ENCODE peak calls at places on chromosomes 1 and 21, in four cellular contexts. R, S, X and W are unnamed samples.

GRCh38 chr1:62800825-62801306 is 16.9 kb downstream of the ATG4C start:
- DNase-seq in X (peak), S (no peak), R (no peak), W (no peak)

GRCh38 chr1:234737915-234738314 is 127.9 kb upstream of the IRF2BP2 start:
- DNase-seq in S (no peak), X (no peak), R (no peak), W (no peak)

GRCh38 chr1:172613294-172613693 is 45.6 kb upstream of the FASLG start:
- DNase-seq in S (peak), R (no peak), X (no peak), W (no peak)

GRCh38 chr1:183913556-183913955 is 108.6 kb downstream of the RGL1 start:
- DNase-seq in S (no peak), R (no peak), X (no peak), W (no peak)

GRCh38 chr1:224831501-224831900 is 98.0 kb upstream of the DNAH14 start:
- DNase-seq in S (no peak), R (no peak), X (no peak), W (no peak)

GRCh38 chr1:112954945-112955677 is 885 bp downstream of the SLC16A1 start:
- DNase-seq in S (peak), R (peak), X (no peak), W (peak)

GRCh38 chr1:1479547-1480483 is 8.2 kb downstream of the ATAD3B start:
- DNase-seq in R (no peak), X (no peak), S (no peak), W (no peak)

GRCh38 chr1:29624320-29624719 is 388.0 kb downstream of the PTPRU start:
- DNase-seq in S (no peak), X (no peak), R (no peak), W (no peak)

GRCh38 chr1:149885364-149886111 is 13.8 kb upstream of the BOLA1 start:
- DNase-seq in R (peak), S (peak), X (peak), W (peak)

GRCh38 chr1:203166192-203166940 is 9.3 kb downstream of the MYBPH start:
- DNase-seq in R (peak), X (no peak), S (peak), W (no peak)

GRCh38 chr1:150810958-150811676 is 3.1 kb upstream of the CTSK start:
- DNase-seq in R (no peak), X (no peak), S (no peak), W (no peak)

GRCh38 chr1:154186177-154186576 is 5.7 kb downstream of the TPM3 start:
- DNase-seq in S (peak), X (no peak), R (peak), W (peak)

GRCh38 chr1:184507604-184508289 is 120.9 kb downstream of the C1orf21 start:
- DNase-seq in X (no peak), R (no peak), S (no peak), W (no peak)

GRCh38 chr21:36166705-36167104 is 10.1 kb downstream of the DOP1B start:
- DNase-seq in S (no peak), R (peak), X (no peak), W (no peak)

GRCh38 chr1:165598676-165599059 is 32.4 kb upstream of the MGST3 start:
- DNase-seq in X (no peak), S (no peak), R (no peak), W (no peak)

GRCh38 chr1:21068937-21069336 is 107.8 kb downstream of the EIF4G3 start:
- DNase-seq in S (no peak), X (no peak), R (no peak), W (no peak)

GRCh38 chr1:28885982-28886730 is 28.2 kb upstream of the EPB41 start:
- DNase-seq in R (peak), X (no peak), S (no peak), W (no peak)

GRCh38 chr1:2192031-2192995 is 2.3 kb downstream of the FAAP20 start:
- DNase-seq in R (no peak), X (no peak), S (no peak), W (no peak)

GRCh38 chr1:203326830-203327683 is 21.7 kb downstream of the BTG2 start:
- DNase-seq in X (peak), R (peak), S (peak), W (peak)

GRCh38 chr1:163528710-163529348 is 207.1 kb downstream of the NUF2 start:
- DNase-seq in R (peak), X (no peak), S (peak), W (peak)

GRCh38 chr1:19811206-19811851 is 3.8 kb downstream of the RNF186 start:
- DNase-seq in X (no peak), S (peak), R (peak), W (peak)

GRCh38 chr21:42568377-42568776 is 54.7 kb downstream of the SLC37A1 start:
- DNase-seq in R (no peak), X (no peak), S (no peak), W (no peak)

GRCh38 chr1:47624531-47624930 is 186.7 kb downstream of the FOXD2 start:
- DNase-seq in X (no peak), R (peak), S (peak), W (no peak)

DNA sequence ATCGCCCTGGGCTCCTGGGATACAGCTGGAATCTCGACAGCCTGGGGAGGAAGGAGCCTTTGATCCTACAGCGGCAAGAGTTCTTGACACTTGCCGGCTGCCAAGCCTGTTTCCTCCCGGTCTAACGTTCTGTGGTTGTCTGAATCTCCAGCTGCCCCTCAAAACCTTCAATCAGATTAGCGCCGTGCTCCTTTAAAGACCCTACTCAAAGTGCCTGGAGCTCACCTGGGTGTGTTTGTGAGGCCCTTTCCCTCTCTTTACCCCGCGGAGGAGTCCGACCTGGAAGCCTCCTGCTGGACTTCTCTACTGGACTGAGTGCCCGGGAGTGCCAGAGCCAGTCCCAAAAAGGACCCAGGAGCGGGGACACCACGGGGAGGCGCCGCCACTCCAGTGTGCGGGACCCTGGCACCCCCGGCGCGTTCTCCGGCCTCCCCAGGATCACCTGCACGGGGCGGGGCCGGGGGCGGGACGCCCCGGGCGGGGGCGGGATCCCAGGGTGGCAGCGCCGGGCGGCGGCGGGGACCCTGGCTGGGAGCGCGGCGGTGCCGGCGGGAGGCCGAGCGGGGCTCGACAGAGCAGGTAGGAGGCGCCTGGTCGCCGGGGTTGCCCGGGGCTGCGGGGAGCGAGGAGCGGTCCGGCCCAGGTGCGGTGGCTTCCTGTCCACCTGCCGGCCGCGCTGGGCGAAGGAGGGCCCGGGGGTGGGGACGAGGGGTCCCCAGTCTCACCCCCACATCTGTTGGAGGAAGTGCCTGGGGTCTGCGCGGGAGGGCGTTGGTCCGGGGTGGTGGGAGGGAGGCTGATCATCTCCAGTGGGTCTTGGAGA is at the start of gene NCMAP:
- DNase-seq in S (peak), X (no peak), R (no peak), W (no peak)
- TF ChIP-seq JUNB in S (no peak), X (no peak), R (no peak), W (no peak)

GRCh38 chr1:56401191-56401590 is 178.2 kb downstream of the PLPP3 start:
- DNase-seq in S (no peak), R (no peak), X (no peak), W (no peak)

GRCh38 chr1:56406821-56407220 is 172.5 kb downstream of the PLPP3 start:
- DNase-seq in X (no peak), S (no peak), R (no peak), W (no peak)

GRCh38 chr1:56404066-56404465 is 175.3 kb downstream of the PLPP3 start:
- DNase-seq in R (peak), X (no peak), S (no peak), W (no peak)

GRCh38 chr1:56403321-56403720 is 176.0 kb downstream of the PLPP3 start:
- DNase-seq in S (no peak), R (no peak), X (no peak), W (no peak)

DNA sequence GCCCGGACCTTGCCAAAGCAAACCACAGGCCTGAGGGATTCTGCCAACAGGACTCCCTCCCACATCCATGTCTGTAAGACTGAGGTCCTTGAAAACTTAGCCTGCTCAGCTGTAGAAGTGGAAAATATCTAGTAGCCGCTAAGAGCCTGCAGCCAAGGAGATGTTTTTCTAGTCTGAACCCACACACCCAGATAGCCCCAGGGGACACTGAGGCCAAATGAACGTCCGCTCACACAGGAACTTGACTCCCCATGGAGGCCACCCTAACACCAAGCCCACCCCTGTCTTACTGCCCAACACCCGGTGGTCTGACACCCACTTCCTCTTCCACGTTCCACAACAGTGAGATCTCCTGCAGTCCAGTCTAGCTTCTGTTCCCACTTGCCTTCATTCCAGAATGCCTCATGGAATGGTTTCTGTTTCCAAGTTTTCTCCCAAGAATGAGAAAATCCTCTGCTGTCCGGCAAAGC is 174.8 kb downstream of the PLPP3 start:
- DNase-seq in X (no peak), R (no peak), S (no peak), W (no peak)
- TF ChIP-seq USF2 in X (no peak), R (no peak), S (no peak), W (no peak)

DNA sequence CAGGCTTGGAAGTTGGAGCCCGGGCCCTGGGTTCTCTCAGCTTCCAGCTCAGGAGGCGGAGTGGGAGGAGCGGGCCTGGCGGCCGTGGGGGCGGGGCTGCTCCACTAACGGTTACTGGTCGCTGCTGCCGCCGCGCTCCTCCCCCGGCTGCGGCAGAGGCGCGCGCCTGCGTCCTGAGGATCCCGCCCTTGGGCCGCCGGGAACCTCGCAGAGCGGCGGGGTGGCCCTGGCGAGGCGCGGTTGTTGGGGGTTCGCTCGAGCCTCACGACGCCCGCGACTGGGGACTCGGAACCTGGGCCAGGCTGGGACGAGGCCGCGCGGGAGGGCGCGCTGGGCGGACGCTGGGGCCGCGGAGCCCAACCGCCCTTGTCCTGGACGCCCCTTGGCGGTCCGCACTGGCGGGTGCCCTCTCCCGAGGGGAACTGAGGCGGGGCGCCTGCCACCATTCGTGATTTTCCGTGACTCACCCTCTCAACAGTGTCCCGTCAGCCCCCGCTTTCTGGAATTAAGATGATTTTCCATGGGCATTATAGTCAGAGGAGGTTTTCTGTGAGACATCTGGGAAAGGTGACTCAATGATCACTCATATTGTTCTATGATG is 34.1 kb downstream of the OR2G3 start:
- DNase-seq in X (no peak), S (no peak), R (peak), W (no peak)
- TF ChIP-seq BHLHE40 in X (no peak), S (no peak), R (no peak), W (no peak)

DNA sequence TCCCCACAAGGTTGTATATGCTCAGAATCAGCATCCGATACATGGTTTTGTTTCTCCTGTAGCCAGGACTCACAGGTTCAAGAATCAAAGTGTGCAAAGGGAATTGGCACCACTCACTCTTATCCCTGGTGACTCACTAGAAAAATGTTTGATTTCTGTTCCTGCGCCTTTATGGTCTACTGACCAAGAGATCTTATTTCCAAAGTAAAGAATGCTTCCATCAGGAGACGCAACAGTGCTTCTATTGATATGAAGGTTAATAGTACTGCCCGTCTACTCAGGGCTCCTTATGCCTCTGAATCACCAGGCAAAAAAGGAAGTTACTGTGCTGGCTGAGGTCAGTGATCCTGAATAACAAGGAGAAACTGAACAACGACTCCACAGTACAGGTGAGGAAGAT is 1392.0 kb upstream of the PRMT6 start:
- DNase-seq in S (no peak), R (no peak), X (no peak), W (no peak)
- TF ChIP-seq JUNB in S (no peak), R (no peak), X (no peak), W (no peak)

GRCh38 chr1:243487649-243488227 is 231.9 kb downstream of the SDCCAG8 start:
- DNase-seq in X (no peak), R (peak), S (no peak), W (peak)
- TF ChIP-seq USF2 in X (no peak), R (no peak), S (no peak), W (no peak)

DNA sequence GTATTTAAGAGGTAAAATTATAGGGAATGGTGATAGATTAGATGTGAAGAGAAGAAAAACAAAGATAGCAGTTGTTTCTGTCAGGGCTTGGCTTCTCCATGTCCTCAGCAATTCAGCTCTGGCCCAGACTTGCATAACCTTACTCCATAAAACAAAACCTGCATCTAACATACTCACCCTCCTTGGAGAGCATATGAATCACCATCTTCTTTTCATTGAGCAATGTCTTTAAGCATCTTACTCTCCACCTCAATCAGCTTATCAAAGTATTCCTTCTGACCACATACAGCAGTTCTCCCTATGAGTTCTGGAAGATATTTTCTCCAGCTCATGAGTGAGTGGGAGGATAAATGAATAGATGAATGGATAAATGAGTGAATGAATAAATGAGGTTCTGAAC is 49.0 kb downstream of the RAB3B start:
- DNase-seq in S (no peak), X (no peak), R (no peak), W (peak)
- TF ChIP-seq BHLHE40 in S (no peak), X (no peak), R (no peak), W (no peak)

DNA sequence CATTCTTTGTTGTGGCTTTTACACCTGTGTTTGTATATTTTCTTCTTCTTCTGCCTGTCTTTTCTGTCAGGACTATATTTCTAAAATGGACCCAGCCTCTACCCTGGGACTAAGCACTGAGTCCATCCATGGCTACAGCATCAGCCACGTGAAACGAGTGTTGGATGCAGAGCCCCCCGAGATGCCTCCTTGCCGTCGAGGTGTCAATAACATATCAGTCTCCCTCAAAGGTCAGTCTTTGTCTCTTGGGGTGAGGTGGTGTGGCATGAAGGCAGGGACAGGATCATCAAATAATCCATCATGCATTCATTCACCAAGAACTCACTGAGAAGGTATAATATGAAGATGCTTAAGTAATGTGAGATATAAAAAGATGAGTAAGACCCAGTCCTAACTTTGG is 19.1 kb upstream of the IPO9 start:
- DNase-seq in X (no peak), R (no peak), S (no peak), W (no peak)
- TF ChIP-seq JUNB in X (no peak), R (no peak), S (no peak), W (no peak)

GRCh38 chr1:94596260-94596659 is 54.7 kb upstream of the F3 start:
- DNase-seq in X (no peak), R (no peak), S (no peak), W (no peak)

GRCh38 chr1:94593611-94594010 is 52.1 kb upstream of the F3 start:
- DNase-seq in S (no peak), R (no peak), X (no peak), W (no peak)

GRCh38 chr1:94599090-94599813 is 57.7 kb upstream of the F3 start:
- DNase-seq in X (no peak), R (no peak), S (peak), W (peak)

GRCh38 chr1:94600556-94600955 is 59.0 kb upstream of the F3 start:
- DNase-seq in R (no peak), S (no peak), X (no peak), W (no peak)

GRCh38 chr1:94597701-94598100 is 56.1 kb upstream of the F3 start:
- DNase-seq in X (no peak), R (no peak), S (no peak), W (no peak)
- TF ChIP-seq USF2 in X (no peak), R (no peak), S (no peak), W (no peak)

DNA sequence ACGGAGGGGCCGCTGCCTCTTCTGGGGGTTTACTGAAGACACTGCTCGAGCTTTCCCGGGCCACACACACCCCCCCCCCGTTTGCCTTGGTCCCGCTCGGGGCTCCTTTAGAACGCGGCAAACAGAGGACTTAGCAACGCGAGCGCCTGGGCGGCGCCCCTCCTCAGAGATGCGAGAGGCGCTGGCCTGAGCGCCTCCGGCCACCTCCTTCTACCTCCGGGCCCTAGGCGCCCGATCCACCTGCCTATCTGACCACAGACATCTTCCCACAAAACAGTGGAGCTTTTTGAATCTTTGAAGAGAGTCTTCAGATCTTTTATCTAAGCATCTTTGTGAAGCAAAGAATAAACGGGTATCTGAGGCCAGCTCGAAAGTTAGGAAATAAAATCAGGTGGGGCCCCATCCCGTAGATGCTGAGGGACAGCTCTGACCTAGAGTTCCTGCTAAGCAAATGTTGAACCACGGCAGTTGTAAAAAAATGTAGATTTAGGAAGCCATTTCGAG is 436 bp upstream of the TTLL7 start:
- DNase-seq in X (no peak), R (peak), S (peak), W (peak)
- TF ChIP-seq BHLHE40 in X (no peak), R (no peak), S (no peak), W (no peak)

GRCh38 chr1:109947582-109948284 is 36.8 kb upstream of the AHCYL1 start:
- DNase-seq in R (no peak), S (no peak), X (no peak), W (no peak)
- TF ChIP-seq JUNB in R (no peak), S (no peak), X (no peak), W (no peak)